ENCODE peak calls at places on chromosomes 11 and 22, in eight cellular contexts. Z is activated CD4-positive, alpha-beta T cell treated with anti-CD3 and anti-CD28 coated beads, Interleukin-2, amount 10 ng/mL, durations not matched to agents 7 days and 5 days; N is NCI-H1105 treated with DMSO at 0.1 percent for 48 hours; Q is AG20443; B is iPS-NIHi11; S is HL-60; V is DMS153; F is hypothalamus. I is an unnamed sample.

GRCh38 chr11:12604557-12605105 is 69.6 kb upstream of the TEAD1 start:
- DNase-seq in V (no peak), S (no peak), Z (no peak), B (no peak), N (no peak), Q (no peak), F (no peak), I (no peak)

GRCh38 chr22:22604326-22605073 is 39.9 kb upstream of the GGTLC2 start:
- DNase-seq in Z (no peak), N (no peak), Q (no peak), B (no peak), S (no peak), V (no peak), F (no peak), I (no peak)

GRCh38 chr11:57551941-57552340 is 14.5 kb downstream of the SMTNL1 start:
- DNase-seq in N (no peak), S (no peak), B (no peak), V (no peak), F (no peak), Q (no peak), Z (no peak), I (no peak)

GRCh38 chr11:125164422-125165110 is at the start of gene PKNOX2:
- DNase-seq in Q (peak), Z (peak), S (peak), V (no peak), N (peak), F (peak), B (peak), I (peak)

GRCh38 chr22:37166675-37167066 is 17.0 kb upstream of the IL2RB start:
- DNase-seq in B (peak), F (peak), S (peak), Z (peak), Q (peak), N (peak), V (peak), I (peak)

GRCh38 chr11:121366970-121367369 is 74.4 kb downstream of the SC5D start:
- DNase-seq in S (no peak), Q (no peak), N (peak), B (no peak), F (no peak), Z (no peak), V (no peak), I (no peak)

GRCh38 chr11:134947556-134947955 is 535.5 kb upstream of the B3GAT1 start:
- DNase-seq in B (no peak), F (no peak), N (no peak), S (no peak), Z (no peak), Q (no peak), V (no peak), I (no peak)

GRCh38 chr11:47977651-47978050 is 2.7 kb upstream of the PTPRJ start:
- DNase-seq in Q (no peak), N (no peak), F (no peak), B (no peak), V (no peak), Z (no peak), S (peak), I (no peak)

GRCh38 chr11:119218141-119218878 is 12.2 kb downstream of the CBL start:
- DNase-seq in V (no peak), S (no peak), B (no peak), N (no peak), F (no peak), Q (peak), Z (no peak), I (no peak)

GRCh38 chr22:26550498-26551033 is 38.3 kb upstream of the TFIP11 start:
- DNase-seq in V (no peak), N (no peak), F (peak), Z (no peak), Q (peak), B (peak), S (no peak), I (no peak)

GRCh38 chr11:36349345-36350136 is 53.5 kb downstream of the PRR5L start:
- DNase-seq in Q (no peak), S (no peak), F (no peak), Z (no peak), V (no peak), N (no peak), B (no peak), I (no peak)

GRCh38 chr22:45603631-45604030 is 68.0 kb upstream of the ATXN10 start:
- DNase-seq in V (no peak), B (no peak), Q (no peak), Z (no peak), N (no peak), S (no peak), F (no peak), I (peak)

GRCh38 chr11:117588166-117588810 is 208.7 kb downstream of the DSCAML1 start:
- DNase-seq in Q (no peak), Z (no peak), V (no peak), S (no peak), F (no peak), B (no peak), N (no peak), I (no peak)

GRCh38 chr22:49951001-49951677 is 9.4 kb upstream of the PIM3 start:
- DNase-seq in S (peak), F (no peak), Z (peak), N (peak), B (no peak), V (peak), Q (no peak), I (no peak)

GRCh38 chr11:44305643-44306468 is 4.1 kb downstream of the ALX4 start:
- DNase-seq in Z (peak), S (no peak), F (no peak), N (no peak), V (no peak), B (no peak), Q (no peak), I (no peak)

GRCh38 chr22:32577591-32577990 is 103.0 kb downstream of the FBXO7 start:
- DNase-seq in Z (no peak), V (no peak), F (no peak), N (no peak), Q (no peak), S (no peak), B (no peak), I (no peak)

GRCh38 chr11:80362578-80362977 is 921.7 kb upstream of the TENM4 start:
- DNase-seq in F (no peak), N (no peak), S (no peak), B (no peak), Z (no peak), V (no peak), Q (no peak), I (no peak)

GRCh38 chr11:43392713-43393112 is 34.0 kb downstream of the TTC17 start:
- DNase-seq in S (no peak), B (no peak), V (no peak), Z (peak), N (no peak), F (no peak), Q (no peak), I (no peak)

GRCh38 chr11:79201637-79202347 is 239.0 kb downstream of the TENM4 start:
- DNase-seq in N (no peak), B (no peak), F (no peak), Q (no peak), V (no peak), S (no peak), Z (no peak), I (no peak)

GRCh38 chr11:1924646-1925372 is 5.3 kb downstream of the TNNT3 start:
- DNase-seq in V (no peak), Q (peak), F (no peak), N (no peak), Z (no peak), S (no peak), B (peak), I (no peak)

GRCh38 chr11:1936781-1937615 is 10.1 kb upstream of the MRPL23 start:
- DNase-seq in N (no peak), F (no peak), Q (peak), Z (peak), S (no peak), V (no peak), B (peak), I (no peak)

GRCh38 chr22:43707650-43708049 is 104.5 kb downstream of the EFCAB6 start:
- DNase-seq in F (no peak), S (no peak), Q (no peak), B (no peak), V (peak), Z (no peak), N (no peak), I (no peak)

GRCh38 chr11:35622070-35622469 is 3.8 kb downstream of the FJX1 start:
- DNase-seq in F (no peak), N (peak), V (no peak), S (no peak), Q (peak), B (no peak), Z (no peak), I (no peak)

GRCh38 chr11:67071420-67072284 is 15.0 kb downstream of the RHOD start:
- DNase-seq in B (peak), N (no peak), F (peak), Z (peak), Q (peak), V (no peak), S (peak), I (peak)

GRCh38 chr11:4041731-4042391 is 52.7 kb upstream of the RRM1 start:
- DNase-seq in F (no peak), Z (no peak), Q (no peak), N (no peak), V (no peak), S (no peak), B (no peak), I (no peak)

GRCh38 chr11:15073361-15074205 is at the start of gene CALCB:
- DNase-seq in V (peak), Q (peak), S (no peak), N (peak), F (peak), B (peak), Z (no peak), I (peak)

GRCh38 chr11:11780843-11781242 is 60.9 kb upstream of the USP47 start:
- DNase-seq in F (no peak), Z (no peak), N (no peak), Q (no peak), V (peak), S (no peak), B (no peak), I (no peak)

GRCh38 chr11:67282155-67282875 is 6.8 kb upstream of the ANKRD13D start:
- DNase-seq in N (no peak), B (no peak), F (no peak), S (no peak), V (no peak), Z (no peak), Q (no peak), I (no peak)

GRCh38 chr22:49119551-49119952 is 708.1 kb downstream of the BRD1 start:
- DNase-seq in N (no peak), Q (no peak), F (no peak), V (no peak), Z (no peak), S (no peak), B (peak), I (no peak)

GRCh38 chr22:17471901-17472566 is 91.3 kb upstream of the SLC25A18 start:
- DNase-seq in Q (peak), B (peak), Z (no peak), V (no peak), S (no peak), F (no peak), N (no peak), I (no peak)

I was measured in NCI-H1436.